ENCODE peak calls at places on chromosomes 2 and 18, in four cellular contexts. One of them, this sample, is unnamed.
A peak's percentile ranks its signal among the peaks of the same experiment; 100 is the strongest.

GRCh38 chr2:169260246-169260645 is 102.1 kb downstream of the LRP2 start:
- DNase-seq in PC-3: no peak
- DNase-seq in H1: peak; percentile 21
- DNase-seq in K562: peak; percentile 26
- DNase-seq in this sample: no peak

GRCh38 chr2:129906861-129907235 is 72.6 kb upstream of the RAB6C start:
- DNase-seq in PC-3: no peak
- DNase-seq in K562: no peak
- DNase-seq in H1: no peak
- DNase-seq in this sample: no peak

GRCh38 chr2:165573534-165574461 is 104.3 kb downstream of the CSRNP3 start:
- DNase-seq in H1: peak; percentile 38
- DNase-seq in K562: no peak
- DNase-seq in PC-3: peak; percentile 62
- DNase-seq in this sample: peak; percentile 42

GRCh38 chr18:36702398-36703010 is 126.3 kb downstream of the TPGS2 start:
- DNase-seq in H1: no peak
- DNase-seq in PC-3: no peak
- DNase-seq in K562: no peak
- DNase-seq in this sample: no peak

GRCh38 chr2:235091421-235091820 is 139.6 kb downstream of the SH3BP4 start:
- DNase-seq in H1: no peak
- DNase-seq in K562: no peak
- DNase-seq in PC-3: no peak
- DNase-seq in this sample: no peak

GRCh38 chr2:126797622-126798275 is 100.9 kb upstream of the TEX51 start:
- DNase-seq in PC-3: no peak
- DNase-seq in K562: no peak
- DNase-seq in H1: no peak
- DNase-seq in this sample: no peak

GRCh38 chr2:109210431-109211200 is 81.6 kb downstream of the SH3RF3 start:
- DNase-seq in H1: no peak
- DNase-seq in K562: no peak
- DNase-seq in PC-3: peak; percentile 44
- DNase-seq in this sample: no peak

GRCh38 chr18:42114310-42114943 is 159.4 kb downstream of the PIK3C3 start:
- DNase-seq in K562: peak; percentile 65
- DNase-seq in PC-3: peak; percentile 66
- DNase-seq in H1: peak; percentile 36
- DNase-seq in this sample: peak; percentile 53

GRCh38 chr2:231483398-231484329 is 19.4 kb upstream of the NCL start:
- DNase-seq in PC-3: no peak
- DNase-seq in K562: no peak
- DNase-seq in H1: no peak
- DNase-seq in this sample: no peak

GRCh38 chr2:226483143-226483542 is 316.5 kb downstream of the IRS1 start:
- DNase-seq in H1: no peak
- DNase-seq in PC-3: no peak
- DNase-seq in K562: no peak
- DNase-seq in this sample: no peak

GRCh38 chr2:234981197-234982095 is 29.6 kb downstream of the SH3BP4 start:
- DNase-seq in H1: peak; percentile 82
- DNase-seq in PC-3: peak; percentile 94
- DNase-seq in K562: no peak
- DNase-seq in this sample: peak; percentile 95

GRCh38 chr2:33276868-33277503 is 199.5 kb upstream of the RASGRP3 start:
- DNase-seq in PC-3: no peak
- DNase-seq in H1: no peak
- DNase-seq in K562: no peak
- DNase-seq in this sample: no peak

GRCh38 chr2:235106874-235107639 is 155.2 kb downstream of the SH3BP4 start:
- DNase-seq in K562: peak; percentile 29
- DNase-seq in H1: peak; percentile 31
- DNase-seq in PC-3: peak; percentile 81
- DNase-seq in this sample: peak; percentile 52

GRCh38 chr2:10228611-10229365 is 73.9 kb upstream of the HPCAL1 start:
- DNase-seq in PC-3: no peak
- DNase-seq in K562: no peak
- DNase-seq in H1: no peak
- DNase-seq in this sample: no peak

GRCh38 chr2:24920813-24921441 is 890 bp upstream of the ADCY3 start:
- DNase-seq in K562: peak; percentile 58
- DNase-seq in H1: no peak
- DNase-seq in PC-3: peak; percentile 57
- DNase-seq in this sample: no peak

GRCh38 chr2:134539946-134540345 is 178.9 kb downstream of the TMEM163 start:
- DNase-seq in PC-3: no peak
- DNase-seq in H1: no peak
- DNase-seq in K562: no peak
- DNase-seq in this sample: no peak

GRCh38 chr18:74197705-74198341 is 49.5 kb downstream of the TIMM21 start:
- DNase-seq in K562: no peak
- DNase-seq in PC-3: no peak
- DNase-seq in H1: no peak
- DNase-seq in this sample: no peak

GRCh38 chr2:108417254-108417653 is 31.8 kb upstream of the GCC2 start:
- DNase-seq in K562: peak; percentile 44
- DNase-seq in PC-3: peak; percentile 45
- DNase-seq in H1: no peak
- DNase-seq in this sample: no peak

GRCh38 chr2:64951306-64951953 is 37.8 kb upstream of the SLC1A4 start:
- DNase-seq in PC-3: no peak
- DNase-seq in H1: no peak
- DNase-seq in K562: no peak
- DNase-seq in this sample: no peak

GRCh38 chr2:122019729-122020128 is 264.3 kb downstream of the TSN start:
- DNase-seq in PC-3: no peak
- DNase-seq in H1: no peak
- DNase-seq in K562: no peak
- DNase-seq in this sample: no peak

GRCh38 chr2:233089851-233090250 is 29.7 kb downstream of the INPP5D start:
- DNase-seq in PC-3: no peak
- DNase-seq in K562: no peak
- DNase-seq in H1: no peak
- DNase-seq in this sample: no peak

GRCh38 chr2:117763806-117764205 is 50.7 kb upstream of the DDX18 start:
- DNase-seq in PC-3: no peak
- DNase-seq in H1: no peak
- DNase-seq in K562: no peak
- DNase-seq in this sample: no peak

GRCh38 chr2:109473006-109473380 is 140.8 kb downstream of the SEPTIN10 start:
- DNase-seq in K562: no peak
- DNase-seq in H1: no peak
- DNase-seq in PC-3: no peak
- DNase-seq in this sample: no peak

GRCh38 chr2:17539596-17539992 is 902 bp upstream of the VSNL1 start:
- DNase-seq in PC-3: no peak
- DNase-seq in K562: no peak
- DNase-seq in H1: no peak
- DNase-seq in this sample: peak; percentile 79

GRCh38 chr2:101753207-101753616 is 55.7 kb downstream of the MAP4K4 start:
- DNase-seq in H1: no peak
- DNase-seq in PC-3: no peak
- DNase-seq in K562: no peak
- DNase-seq in this sample: no peak

GRCh38 chr2:217789003-217789735 is 213.6 kb downstream of the TNS1 start:
- DNase-seq in PC-3: peak; percentile 78
- DNase-seq in H1: peak; percentile 39
- DNase-seq in K562: peak; percentile 67
- DNase-seq in this sample: peak; percentile 27

GRCh38 chr2:231633259-231633976 is 40.8 kb downstream of the TEX44 start:
- DNase-seq in PC-3: no peak
- DNase-seq in K562: no peak
- DNase-seq in H1: no peak
- DNase-seq in this sample: no peak

GRCh38 chr2:235754381-235755207 is 260.8 kb downstream of the AGAP1 start:
- DNase-seq in H1: no peak
- DNase-seq in PC-3: no peak
- DNase-seq in K562: no peak
- DNase-seq in this sample: no peak

GRCh38 chr2:54579682-54580349 is 123.7 kb downstream of the SPTBN1 start:
- DNase-seq in H1: no peak
- DNase-seq in PC-3: peak; percentile 89
- DNase-seq in K562: no peak
- DNase-seq in this sample: no peak

GRCh38 chr2:54578668-54579045 is 122.5 kb downstream of the SPTBN1 start:
- DNase-seq in PC-3: no peak
- DNase-seq in H1: no peak
- DNase-seq in K562: no peak
- DNase-seq in this sample: no peak

GRCh38 chr2:54577035-54577434 is 120.9 kb downstream of the SPTBN1 start:
- DNase-seq in H1: no peak
- DNase-seq in K562: no peak
- DNase-seq in PC-3: no peak
- DNase-seq in this sample: peak; percentile 52

GRCh38 chr2:54579061-54579681 is 123.0 kb downstream of the SPTBN1 start:
- DNase-seq in PC-3: no peak
- DNase-seq in H1: no peak
- DNase-seq in K562: no peak
- DNase-seq in this sample: no peak

DNA sequence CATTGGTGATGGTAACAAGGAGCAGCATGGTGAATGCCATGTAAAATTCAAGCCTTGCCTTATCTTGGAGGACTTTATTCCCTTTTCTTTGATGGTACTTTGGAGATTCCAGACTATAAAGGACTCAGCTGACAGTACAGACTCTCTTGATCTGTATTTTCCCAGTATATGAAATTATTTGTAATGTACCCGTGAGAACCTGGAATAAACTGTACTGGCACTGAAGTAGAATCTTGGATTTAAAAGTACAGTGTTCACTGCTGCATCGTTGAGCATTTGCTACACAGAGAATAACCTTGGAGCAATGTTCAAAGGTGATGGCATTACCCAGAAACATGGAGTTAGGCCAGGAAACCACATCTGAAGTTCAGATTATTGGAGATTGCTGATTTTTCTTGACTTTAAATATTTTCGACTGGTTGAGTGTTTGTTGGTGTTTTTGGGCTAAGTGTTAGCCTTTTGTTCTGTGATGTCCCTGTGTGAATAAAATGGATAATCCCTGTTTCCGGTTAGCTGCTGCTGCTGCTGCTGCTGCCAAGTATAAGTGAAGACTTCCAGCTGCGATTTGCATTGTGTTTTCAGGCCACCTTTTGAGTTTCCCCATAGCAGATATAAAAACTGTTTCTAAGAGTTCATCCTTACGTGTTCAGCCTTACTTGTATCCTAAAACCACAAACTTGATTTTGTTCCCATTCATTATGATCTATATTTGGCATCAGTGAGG is 122.0 kb downstream of the SPTBN1 start:
- DNase-seq in K562: no peak
- DNase-seq in PC-3: no peak
- DNase-seq in H1: no peak
- DNase-seq in this sample: no peak
- H4K20me1 ChIP-seq in K562: peaks cover 16% of the 10 kb centered on the region
- H4K20me1 ChIP-seq in PC-3: peaks cover 8% of the 10 kb centered on the region
- H4K20me1 ChIP-seq in H1: peaks cover 41% of the 10 kb centered on the region
- H4K20me1 ChIP-seq in this sample: no peaks in the 10 kb centered on the region

GRCh38 chr18:54284967-54285785 is 15.9 kb downstream of the POLI start:
- DNase-seq in PC-3: peak; percentile 74
- DNase-seq in H1: no peak
- DNase-seq in K562: peak; percentile 14
- DNase-seq in this sample: peak; percentile 75
- H3K4me1 ChIP-seq in PC-3: peaks cover 12% of the 10 kb centered on the region
- H3K4me1 ChIP-seq in H1: no peaks in the 10 kb centered on the region
- H3K4me1 ChIP-seq in K562: no peaks in the 10 kb centered on the region
- H3K4me1 ChIP-seq in this sample: no peaks in the 10 kb centered on the region

GRCh38 chr2:206259615-206260426 is 14.6 kb upstream of the ZDBF2 start:
- DNase-seq in H1: no peak
- DNase-seq in PC-3: no peak
- DNase-seq in K562: no peak
- DNase-seq in this sample: no peak
- H3K27me3 ChIP-seq in H1: peaks cover 96% of the 10 kb centered on the region
- H3K27me3 ChIP-seq in PC-3: peaks cover 62% of the 10 kb centered on the region
- H3K27me3 ChIP-seq in K562: peaks cover 46% of the 10 kb centered on the region
- H3K27me3 ChIP-seq in this sample: peaks cover 43% of the 10 kb centered on the region

DNA sequence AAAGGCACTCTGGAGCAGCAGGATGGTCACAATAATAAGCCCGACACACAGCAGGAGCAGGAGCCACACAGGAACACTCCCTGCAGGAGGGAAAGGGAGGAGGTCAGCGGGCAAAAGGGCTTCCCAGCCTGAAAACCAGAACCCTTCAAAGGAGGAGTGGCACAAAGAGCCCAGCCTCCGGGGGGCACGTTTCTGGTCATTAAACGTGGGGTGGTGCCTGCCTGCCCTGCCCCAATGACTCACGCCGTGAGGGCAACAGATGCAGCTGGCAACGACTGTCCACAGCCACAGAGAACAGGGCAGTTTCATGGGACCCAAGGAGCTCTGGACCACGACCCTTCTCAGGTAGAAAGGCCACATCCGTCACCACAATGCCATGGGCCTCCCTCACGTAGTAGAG is 3.0 kb downstream of the PREB start:
- DNase-seq in H1: no peak
- DNase-seq in PC-3: no peak
- DNase-seq in K562: no peak
- DNase-seq in this sample: no peak
- H4K20me1 ChIP-seq in H1: peaks cover 14% of the 10 kb centered on the region
- H4K20me1 ChIP-seq in PC-3: peaks cover 9% of the 10 kb centered on the region
- H4K20me1 ChIP-seq in K562: no peaks in the 10 kb centered on the region
- H4K20me1 ChIP-seq in this sample: no peaks in the 10 kb centered on the region

DNA sequence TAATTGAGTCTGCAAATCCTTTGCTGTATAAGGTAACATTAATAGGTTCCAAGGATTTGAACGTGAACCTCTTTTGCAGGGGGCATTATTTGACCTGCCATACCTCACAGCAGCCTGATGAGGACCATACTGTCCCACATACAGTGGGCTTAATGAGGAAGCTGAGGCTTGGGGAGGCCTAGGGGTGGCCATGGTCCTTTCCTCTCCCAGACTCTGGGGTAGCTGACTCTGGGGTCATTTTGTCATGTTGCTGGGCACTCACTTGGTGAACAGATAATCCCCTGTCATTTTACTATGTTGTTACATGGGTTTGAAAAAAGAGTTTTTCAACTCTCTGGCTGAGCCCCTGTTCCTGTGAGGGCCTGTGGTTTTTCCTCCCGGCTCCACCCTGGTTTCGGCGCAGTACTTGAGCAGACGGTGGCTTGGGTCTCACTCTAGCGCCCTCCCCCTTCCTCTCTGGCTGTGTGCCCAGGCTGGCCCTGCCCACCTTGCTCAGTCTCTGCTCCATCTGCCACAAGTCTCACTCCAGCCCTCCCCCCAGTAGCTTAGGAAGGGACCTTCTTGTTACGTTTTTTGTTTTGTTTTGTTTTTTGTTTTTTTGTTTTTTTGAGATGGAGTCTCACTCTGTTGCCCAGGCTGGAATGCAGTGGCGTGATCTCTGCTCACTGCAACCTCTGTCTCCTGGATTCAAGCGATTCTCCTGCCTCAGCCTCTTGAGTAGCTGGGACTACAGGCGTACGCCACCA is 21.0 kb downstream of the INPP4A start:
- DNase-seq in K562: peak; percentile 86
- DNase-seq in PC-3: peak; percentile 39
- DNase-seq in H1: no peak
- DNase-seq in this sample: no peak
- H3K4me1 ChIP-seq in K562: peaks cover 38% of the 10 kb centered on the region
- H3K4me1 ChIP-seq in PC-3: peaks cover 13% of the 10 kb centered on the region
- H3K4me1 ChIP-seq in H1: peaks cover 18% of the 10 kb centered on the region
- H3K4me1 ChIP-seq in this sample: peaks cover 11% of the 10 kb centered on the region